ENCODE peak calls at places on chromosomes 5 and 9, in ten cellular contexts. F, T, N, Z, L, M, R, I, O and S are unnamed samples. For H3K36me3, the result is how much of the 10 kb centered on the place peaks cover.

GRCh38 chr5:143350790-143351603 is 52.5 kb downstream of the NR3C1 start:
- DNase-seq in F (no peak), T (no peak), N (no peak), Z (peak), L (no peak), M (no peak), R (no peak), I (peak), O (peak), S (no peak)

GRCh38 chr5:81995407-81995806 is 23.6 kb downstream of the ATG10 start:
- DNase-seq in F (no peak), T (no peak), N (no peak), Z (no peak), L (no peak), M (no peak), R (no peak), I (no peak), O (no peak), S (no peak)

GRCh38 chr9:12659220-12659619 is 34.0 kb upstream of the TYRP1 start:
- DNase-seq in F (no peak), T (no peak), N (no peak), Z (no peak), L (no peak), M (no peak), R (no peak), I (no peak), O (peak), S (no peak)

GRCh38 chr9:23598994-23599393 is 227.0 kb downstream of the ELAVL2 start:
- DNase-seq in F (no peak), T (no peak), N (no peak), Z (no peak), L (no peak), M (no peak), R (no peak), I (no peak), O (peak), S (no peak)

GRCh38 chr5:157025093-157025698 is 33.7 kb downstream of the HAVCR1 start:
- DNase-seq in F (no peak), T (no peak), N (no peak), Z (no peak), L (peak), M (no peak), R (no peak), I (no peak), O (no peak), S (no peak)

GRCh38 chr9:811101-811531 is 30.4 kb upstream of the DMRT1 start:
- DNase-seq in F (no peak), T (no peak), N (peak), Z (peak), L (no peak), M (no peak), R (no peak), I (no peak), O (peak), S (no peak)

GRCh38 chr5:32767948-32768427 is 56.9 kb downstream of the NPR3 start:
- DNase-seq in F (no peak), T (no peak), N (no peak), Z (peak), L (no peak), M (peak), R (no peak), I (peak), O (peak), S (no peak)

GRCh38 chr5:96253140-96253539 is 179.9 kb downstream of the PCSK1 start:
- DNase-seq in F (no peak), T (no peak), N (no peak), Z (no peak), L (no peak), M (no peak), R (no peak), I (no peak), O (no peak), S (no peak)

GRCh38 chr5:139391570-139392323 is 2.0 kb upstream of the MZB1 start:
- DNase-seq in F (no peak), T (peak), N (no peak), Z (peak), L (no peak), M (no peak), R (no peak), I (no peak), O (peak), S (no peak)

DNA sequence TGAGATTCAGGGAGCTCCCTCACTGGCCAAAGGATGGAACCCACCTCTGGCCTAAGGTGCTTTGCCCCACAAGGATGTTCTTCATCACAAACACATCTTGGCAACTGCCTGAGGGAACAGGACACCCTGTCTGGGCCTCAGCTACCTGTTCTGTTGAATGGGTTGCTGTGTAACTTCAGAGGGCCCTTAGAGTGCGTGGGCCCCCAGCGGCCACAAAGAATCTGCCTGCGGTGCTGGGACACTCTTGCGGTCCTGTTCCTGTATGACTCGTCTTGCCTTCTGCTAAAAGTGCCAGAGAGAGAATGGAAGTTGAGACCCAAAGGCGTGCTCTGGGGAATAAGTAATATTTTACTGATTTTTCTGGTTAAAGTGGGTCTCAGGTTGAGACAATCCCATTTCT is 14.1 kb upstream of the RPL26L1 start:
- DNase-seq in F (no peak), T (no peak), N (no peak), Z (no peak), L (no peak), M (no peak), R (no peak), I (no peak), O (no peak), S (peak)
- H3K27ac ChIP-seq in F (no peak), T (no peak), N (no peak), Z (peak), L (peak), M (no peak), R (no peak), I (no peak), O (no peak), S (no peak)

DNA sequence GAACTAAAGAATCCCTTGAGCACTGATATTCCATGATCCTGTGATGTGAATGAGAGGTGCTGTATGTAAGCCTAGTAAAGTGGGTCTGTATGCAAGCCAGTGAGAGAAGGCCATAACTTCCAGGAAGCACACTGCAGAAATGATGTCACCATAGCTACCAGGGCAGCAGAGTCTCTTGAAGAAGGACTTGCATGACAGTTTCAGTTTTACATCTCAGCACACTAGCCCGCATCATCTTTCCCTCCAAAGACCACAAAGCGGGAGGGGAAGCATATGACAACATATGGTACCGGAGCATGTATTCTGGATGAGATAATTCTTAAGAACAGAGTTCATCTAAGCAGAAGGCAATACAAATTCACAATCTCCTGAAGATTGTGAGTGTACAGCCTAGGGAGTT is 37.6 kb upstream of the MAST4 start:
- DNase-seq in F (no peak), T (no peak), N (no peak), Z (no peak), L (no peak), M (no peak), R (no peak), I (peak), O (no peak), S (no peak)
- H3K36me3 ChIP-seq in F (under half), T (under half), N (under half), Z (under half), L (under half), M (under half), R (under half), I (under half), O (under half), S (under half)

GRCh38 chr5:136020383-136021015 is 8.3 kb upstream of the TGFBI start:
- DNase-seq in F (no peak), T (no peak), N (no peak), Z (peak), L (no peak), M (no peak), R (no peak), I (peak), O (peak), S (no peak)
- H3K27ac ChIP-seq in F (no peak), T (peak), N (peak), Z (peak), L (peak), M (no peak), R (no peak), I (peak), O (peak), S (no peak)

GRCh38 chr9:131517761-131518190 is 13.3 kb downstream of the UCK1 start:
- DNase-seq in F (peak), T (peak), N (peak), Z (no peak), L (no peak), M (no peak), R (no peak), I (no peak), O (no peak), S (no peak)
- H3K36me3 ChIP-seq in F (under half), T (half or more), N (half or more), Z (under half), L (half or more), M (under half), R (under half), I (half or more), O (under half), S (under half)

DNA sequence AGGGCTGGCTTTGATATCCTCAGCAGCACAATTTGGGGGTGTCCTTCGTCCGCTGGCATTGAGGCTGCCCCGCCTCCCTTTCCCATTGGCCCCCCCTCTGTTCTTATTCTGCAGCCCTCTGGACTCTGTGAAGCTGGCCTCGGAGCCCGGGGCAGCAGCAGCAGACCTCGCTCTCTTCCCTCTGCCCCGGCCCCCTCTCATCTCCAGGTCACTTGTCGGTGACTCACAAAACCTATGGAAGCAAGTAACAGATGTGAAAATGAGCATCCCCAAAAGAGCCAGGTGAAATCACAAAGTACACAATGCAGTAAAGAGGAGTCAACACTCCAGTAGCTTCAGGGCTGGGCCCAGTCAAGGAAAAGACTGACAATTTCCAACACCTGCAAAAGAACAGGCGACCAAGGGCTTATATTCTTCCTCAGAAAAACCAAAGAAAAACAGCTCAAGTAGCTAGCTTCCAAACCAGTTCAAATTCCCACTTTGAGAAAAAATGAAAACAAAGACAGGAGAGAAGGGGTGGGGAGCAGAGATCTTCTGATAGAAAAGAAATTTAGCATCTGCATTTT is 97.5 kb downstream of the ZNF608 start:
- DNase-seq in F (no peak), T (no peak), N (no peak), Z (no peak), L (no peak), M (no peak), R (no peak), I (no peak), O (no peak), S (no peak)
- H3K27ac ChIP-seq in F (peak), T (peak), N (peak), Z (no peak), L (peak), M (peak), R (no peak), I (peak), O (peak), S (peak)

GRCh38 chr9:33976414-33976813 is 72.3 kb downstream of the UBAP2 start:
- DNase-seq in F (no peak), T (no peak), N (no peak), Z (no peak), L (no peak), M (no peak), R (no peak), I (no peak), O (no peak), S (no peak)

DNA sequence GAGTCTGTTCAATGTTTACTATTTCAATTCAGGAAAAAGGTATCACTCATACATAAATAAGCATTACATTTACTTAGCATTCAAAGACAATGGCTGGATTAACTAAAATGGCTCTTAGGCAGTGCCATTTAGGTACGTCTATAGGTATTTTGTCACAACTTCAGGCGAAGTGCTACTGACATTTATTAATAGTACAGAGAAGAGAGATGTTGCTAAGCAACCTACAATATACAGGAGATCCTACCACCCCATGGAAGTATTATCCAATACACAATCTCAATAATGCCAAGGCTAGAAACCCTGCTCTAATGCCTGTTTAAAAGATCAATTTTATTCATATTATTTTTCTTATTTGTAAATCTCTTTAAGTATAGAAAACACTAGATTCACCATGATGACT is 76.0 kb downstream of the UBAP2 start:
- DNase-seq in F (no peak), T (no peak), N (no peak), Z (no peak), L (no peak), M (no peak), R (no peak), I (no peak), O (no peak), S (no peak)
- H3K36me3 ChIP-seq in F (under half), T (half or more), N (under half), Z (under half), L (half or more), M (under half), R (under half), I (under half), O (under half), S (under half)